ENCODE peak calls at places on chromosomes 13 and 19, in eight cellular contexts. B is fibroblast of lung, Z is neural progenitor cell, I is left ventricle myocardium inferior, C is A549, R is AG04450, O is psoas muscle, Y is heart right ventricle. S is an unnamed sample.
A peak's percentile ranks its signal among the peaks of the same experiment; 100 is the strongest.

GRCh38 chr13:25916119-25916518 is 135.7 kb downstream of the SHISA2 start:
- DNase-seq in C (no peak), Z (no peak), B (no peak), O (no peak), R (no peak), Y (no peak), I (no peak), S (no peak)

GRCh38 chr19:3024870-3025515 is 4.1 kb downstream of the TLE2 start:
- DNase-seq in I (no peak), Y (no peak), C (no peak), Z (peak; percentile 47), R (no peak), B (no peak), O (no peak), S (no peak)

GRCh38 chr19:5237190-5237780 is 103.3 kb downstream of the PTPRS start:
- DNase-seq in Z (no peak), R (no peak), O (no peak), Y (no peak), B (no peak), C (no peak), I (no peak), S (no peak)

GRCh38 chr19:43534811-43535761 is 2.1 kb downstream of the ZNF575 start:
- DNase-seq in Z (peak; percentile 92), O (peak; percentile 72), Y (peak; percentile 74), B (peak; percentile 61), R (no peak), C (peak; percentile 59), I (peak; percentile 70), S (peak; percentile 85)

GRCh38 chr13:41356788-41357187 is 45.7 kb downstream of the NAA16 start:
- DNase-seq in R (no peak), Y (no peak), O (no peak), Z (no peak), B (no peak), I (no peak), C (no peak), S (no peak)

GRCh38 chr19:39752390-39752789 is 14.6 kb upstream of the CLC start:
- DNase-seq in Y (no peak), I (no peak), Z (no peak), O (no peak), C (no peak), R (no peak), B (no peak), S (no peak)

GRCh38 chr13:85543144-85543543 is 256.1 kb downstream of the SLITRK6 start:
- DNase-seq in B (peak; percentile 11), Z (no peak), I (no peak), Y (no peak), C (no peak), R (no peak), O (no peak), S (no peak)

GRCh38 chr13:99663185-99663825 is 162.0 kb downstream of the TM9SF2 start:
- DNase-seq in Z (peak; percentile 24), Y (no peak), B (no peak), O (no peak), I (no peak), R (no peak), C (no peak), S (no peak)

GRCh38 chr19:51978882-51979281 is 7.8 kb downstream of the ZNF350 start:
- DNase-seq in R (no peak), Y (no peak), Z (no peak), O (no peak), C (no peak), B (no peak), I (no peak), S (no peak)

GRCh38 chr19:51980116-51980736 is 6.4 kb downstream of the ZNF350 start:
- DNase-seq in R (no peak), I (no peak), O (no peak), Z (no peak), C (no peak), B (no peak), Y (no peak), S (no peak)

GRCh38 chr19:51977346-51977745 is 9.3 kb downstream of the ZNF350 start:
- DNase-seq in R (no peak), Z (no peak), B (no peak), C (no peak), O (no peak), Y (no peak), I (no peak), S (no peak)

GRCh38 chr19:51971624-51972023 is 15.0 kb downstream of the ZNF350 start:
- DNase-seq in Y (no peak), B (peak; percentile 28), R (no peak), C (peak; percentile 66), I (no peak), Z (peak; percentile 9), O (no peak), S (no peak)

DNA sequence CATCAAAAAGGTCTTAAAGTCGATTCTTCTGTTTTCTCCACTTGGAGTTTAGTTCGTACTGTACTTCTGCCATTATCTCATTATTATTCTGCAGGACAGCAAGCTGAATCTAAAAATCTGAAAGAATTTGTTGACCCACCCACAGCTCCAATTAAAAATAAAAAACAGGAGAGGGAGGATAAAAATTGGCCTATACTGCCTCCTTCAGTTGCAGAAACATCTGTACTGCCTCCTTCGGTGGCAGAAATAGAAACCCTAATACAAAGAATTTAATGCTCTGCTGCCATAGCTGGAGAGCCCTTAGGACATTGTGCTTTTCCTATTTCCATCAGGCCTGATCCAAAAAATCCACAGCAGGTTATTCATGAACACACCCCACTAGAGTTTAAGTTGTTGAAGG is 9.8 kb downstream of the ZNF350 start:
- DNase-seq in B (no peak), Y (no peak), O (no peak), I (no peak), C (no peak), Z (no peak), R (no peak), S (no peak)
- TF ChIP-seq CTCF in B (no peak), Y (no peak), O (no peak), I (no peak), C (no peak), Z (no peak), R (no peak), S (no peak)

GRCh38 chr13:51311271-51311670 is 28.2 kb upstream of the SERPINE3 start:
- DNase-seq in B (no peak), C (no peak), I (no peak), O (no peak), Z (peak; percentile 52), Y (no peak), R (no peak), S (no peak)

GRCh38 chr13:51315658-51316057 is 23.8 kb upstream of the SERPINE3 start:
- DNase-seq in I (no peak), R (no peak), B (peak; percentile 46), C (no peak), O (no peak), Z (peak; percentile 20), Y (no peak), S (no peak)

GRCh38 chr13:51313619-51314018 is 25.9 kb upstream of the SERPINE3 start:
- DNase-seq in Z (no peak), C (no peak), I (no peak), R (no peak), B (no peak), Y (no peak), O (no peak), S (no peak)

GRCh38 chr13:51317262-51317661 is 22.2 kb upstream of the SERPINE3 start:
- DNase-seq in Z (no peak), B (peak; percentile 72), I (no peak), C (peak; percentile 13), O (no peak), R (no peak), Y (no peak), S (no peak)

DNA sequence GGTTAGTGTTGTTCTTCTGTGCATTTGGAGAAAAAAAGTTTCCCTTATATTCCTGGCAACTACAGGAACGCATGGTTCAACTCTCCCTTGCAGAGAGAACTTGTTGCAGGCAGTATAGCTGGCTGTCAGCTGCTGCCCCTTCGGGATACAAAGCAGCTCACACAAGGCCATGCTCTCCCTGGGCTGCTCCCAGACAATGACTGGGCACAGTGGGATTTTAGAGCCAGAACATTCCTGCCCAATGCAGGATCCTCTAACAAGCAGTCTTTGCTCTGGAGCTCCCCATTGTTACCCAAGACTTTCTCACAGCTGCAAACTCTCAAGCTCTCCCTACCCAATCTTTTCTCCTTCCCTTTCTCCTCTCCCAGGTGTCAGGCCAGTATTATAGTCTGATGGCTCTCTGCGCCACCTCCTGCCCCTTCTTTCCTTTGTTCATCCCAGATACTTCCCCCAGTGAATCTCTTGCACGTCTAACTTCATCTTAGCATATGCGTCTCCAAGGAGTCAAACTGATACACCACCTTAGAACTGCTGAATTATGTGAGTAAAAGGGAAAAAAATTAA is 27.5 kb upstream of the SERPINE3 start:
- DNase-seq in Y (no peak), I (no peak), R (no peak), B (no peak), C (no peak), Z (peak; percentile 88), O (no peak), S (no peak)
- H3K27ac ChIP-seq in Y (no peak overlapping the region), I (no peak overlapping the region), R (no peak overlapping the region), B (no peak overlapping the region), C (no peak overlapping the region), Z (peak overlapping the region; percentile 97), O (no peak overlapping the region), S (no peak overlapping the region)

GRCh38 chr13:27977476-27978300 is 8.6 kb upstream of the CDX2 start:
- DNase-seq in C (peak; percentile 29), I (no peak), B (no peak), O (no peak), R (no peak), Z (peak; percentile 77), Y (no peak), S (peak; percentile 34)
- H3K4me3 ChIP-seq in C (peak overlapping the region; percentile 31), I (peak overlapping the region; percentile 41), B (no peak overlapping the region), O (peak overlapping the region; percentile 38), R (no peak overlapping the region), Z (peak overlapping the region; percentile 26), Y (no peak overlapping the region), S (peak overlapping the region; percentile 6)

GRCh38 chr19:45406165-45406956 is at the start of gene POLR1G:
- DNase-seq in Y (peak; percentile 77), O (peak; percentile 76), I (peak; percentile 79), Z (peak; percentile 88), C (peak; percentile 92), B (peak; percentile 86), R (no peak), S (peak; percentile 87)

GRCh38 chr19:45405435-45406164 is 731 bp upstream of the PPP1R13L start:
- DNase-seq in Y (peak; percentile 87), C (peak; percentile 94), O (peak; percentile 89), I (peak; percentile 89), Z (peak; percentile 92), B (peak; percentile 87), R (no peak), S (peak; percentile 90)

GRCh38 chr19:45408121-45408520 is 1.7 kb downstream of the POLR1G start:
- DNase-seq in Y (no peak), I (no peak), O (no peak), R (no peak), B (no peak), Z (no peak), C (no peak), S (no peak)

GRCh38 chr19:45406957-45407375 is 522 bp downstream of the POLR1G start:
- DNase-seq in I (no peak), Y (no peak), B (no peak), C (no peak), R (no peak), Z (no peak), O (no peak), S (no peak)

DNA sequence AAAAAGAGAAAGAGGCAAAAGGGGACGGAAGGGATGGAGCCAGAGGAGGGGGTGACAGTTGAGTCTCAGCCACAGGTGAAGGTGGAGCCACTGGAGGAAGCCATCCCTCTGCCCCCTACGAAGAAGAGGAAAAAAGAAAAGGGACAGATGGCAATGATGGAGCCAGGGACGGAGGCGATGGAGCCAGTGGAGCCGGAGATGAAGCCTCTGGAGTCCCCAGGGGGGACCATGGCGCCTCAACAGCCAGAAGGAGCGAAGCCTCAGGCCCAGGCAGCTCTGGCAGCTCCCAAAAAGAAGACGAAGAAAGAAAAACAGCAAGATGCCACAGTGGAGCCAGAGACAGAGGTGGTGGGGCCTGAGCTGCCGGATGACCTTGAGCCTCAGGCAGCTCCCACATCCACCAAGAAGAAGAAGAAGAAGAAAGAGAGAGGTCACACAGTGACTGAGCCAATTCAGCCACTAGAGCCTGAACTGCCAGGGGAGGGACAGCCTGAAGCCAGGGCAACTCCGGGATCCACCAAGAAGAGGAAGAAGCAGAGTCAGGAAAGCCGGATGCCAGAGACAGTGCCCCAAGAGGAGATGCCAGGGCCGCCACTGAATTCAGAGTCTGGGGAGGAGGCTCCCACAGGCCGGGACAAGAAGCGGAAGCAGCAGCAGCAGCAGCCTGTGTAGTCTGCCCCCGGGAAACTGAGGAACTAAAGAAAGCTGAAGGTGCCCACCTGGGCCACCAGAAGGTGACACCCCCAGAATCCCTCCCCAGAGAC is 2.6 kb downstream of the POLR1G start:
- DNase-seq in I (no peak), Z (no peak), O (no peak), R (no peak), B (no peak), Y (no peak), C (no peak), S (no peak)
- TF ChIP-seq CTCF in I (no peak), Z (no peak), O (no peak), R (no peak), B (no peak), Y (no peak), C (no peak), S (no peak)

S was measured in pancreas.